ENCODE peak calls at places on chromosomes 12 and 14, in nine cellular contexts. One of them, this sample, is unnamed.

GRCh38 chr12:85484387-85484786 is 204.4 kb downstream of the ALX1 start:
- DNase-seq in breast epithelium: no peak
- DNase-seq in suprapubic skin: no peak
- DNase-seq in endothelial cell of umbilical vein: no peak
- DNase-seq in prostate gland: no peak
- DNase-seq in HCT116: no peak
- DNase-seq in HepG2: no peak
- DNase-seq in K562: no peak
- DNase-seq in stomach: no peak
- DNase-seq in this sample: no peak

GRCh38 chr12:89179983-89180382 is 172.3 kb downstream of the DUSP6 start:
- DNase-seq in breast epithelium: no peak
- DNase-seq in suprapubic skin: peak; percentile 80
- DNase-seq in endothelial cell of umbilical vein: peak; percentile 91
- DNase-seq in prostate gland: peak; percentile 82
- DNase-seq in HCT116: no peak
- DNase-seq in HepG2: no peak
- DNase-seq in K562: no peak
- DNase-seq in stomach: no peak
- DNase-seq in this sample: no peak

GRCh38 chr12:91617830-91618229 is 435.2 kb upstream of the DCN start:
- DNase-seq in breast epithelium: no peak
- DNase-seq in suprapubic skin: no peak
- DNase-seq in endothelial cell of umbilical vein: no peak
- DNase-seq in prostate gland: no peak
- DNase-seq in HCT116: no peak
- DNase-seq in HepG2: no peak
- DNase-seq in K562: no peak
- DNase-seq in stomach: no peak
- DNase-seq in this sample: no peak

GRCh38 chr12:54135621-54136027 is 53.2 kb downstream of the SMUG1 start:
- DNase-seq in breast epithelium: no peak
- DNase-seq in suprapubic skin: no peak
- DNase-seq in endothelial cell of umbilical vein: no peak
- DNase-seq in prostate gland: no peak
- DNase-seq in HCT116: no peak
- DNase-seq in HepG2: peak; percentile 88
- DNase-seq in K562: no peak
- DNase-seq in stomach: peak; percentile 85
- DNase-seq in this sample: no peak

GRCh38 chr14:22993517-22993916 is 11.2 kb upstream of the AJUBA start:
- DNase-seq in breast epithelium: no peak
- DNase-seq in suprapubic skin: no peak
- DNase-seq in endothelial cell of umbilical vein: no peak
- DNase-seq in prostate gland: no peak
- DNase-seq in HCT116: no peak
- DNase-seq in HepG2: no peak
- DNase-seq in K562: no peak
- DNase-seq in stomach: no peak
- DNase-seq in this sample: no peak

GRCh38 chr14:31286456-31287293 is 79.1 kb upstream of the HECTD1 start:
- DNase-seq in breast epithelium: no peak
- DNase-seq in suprapubic skin: no peak
- DNase-seq in endothelial cell of umbilical vein: no peak
- DNase-seq in prostate gland: no peak
- DNase-seq in HCT116: peak; percentile 50
- DNase-seq in HepG2: peak; percentile 83
- DNase-seq in K562: no peak
- DNase-seq in stomach: no peak
- DNase-seq in this sample: no peak

GRCh38 chr12:6551496-6552139 is 4.2 kb downstream of the IFFO1 start:
- DNase-seq in breast epithelium: no peak
- DNase-seq in suprapubic skin: no peak
- DNase-seq in endothelial cell of umbilical vein: no peak
- DNase-seq in prostate gland: no peak
- DNase-seq in HCT116: no peak
- DNase-seq in HepG2: no peak
- DNase-seq in K562: no peak
- DNase-seq in stomach: no peak
- DNase-seq in this sample: peak; percentile 76

GRCh38 chr14:73722581-73722980 is 8.4 kb upstream of the PNMA1 start:
- DNase-seq in breast epithelium: no peak
- DNase-seq in suprapubic skin: no peak
- DNase-seq in endothelial cell of umbilical vein: no peak
- DNase-seq in prostate gland: no peak
- DNase-seq in HCT116: no peak
- DNase-seq in HepG2: no peak
- DNase-seq in K562: no peak
- DNase-seq in stomach: no peak
- DNase-seq in this sample: no peak

GRCh38 chr14:73295198-73295796 is 58.0 kb downstream of the PAPLN start:
- DNase-seq in breast epithelium: no peak
- DNase-seq in suprapubic skin: no peak
- DNase-seq in endothelial cell of umbilical vein: peak; percentile 71
- DNase-seq in prostate gland: peak; percentile 13
- DNase-seq in HCT116: peak; percentile 33
- DNase-seq in HepG2: peak; percentile 27
- DNase-seq in K562: peak; percentile 19
- DNase-seq in stomach: no peak
- DNase-seq in this sample: no peak

GRCh38 chr14:39762576-39763401 is 330.6 kb upstream of the FBXO33 start:
- DNase-seq in breast epithelium: no peak
- DNase-seq in suprapubic skin: no peak
- DNase-seq in endothelial cell of umbilical vein: no peak
- DNase-seq in prostate gland: no peak
- DNase-seq in HCT116: no peak
- DNase-seq in HepG2: peak; percentile 58
- DNase-seq in K562: no peak
- DNase-seq in stomach: no peak
- DNase-seq in this sample: no peak

GRCh38 chr12:4855121-4855924 is 54.4 kb upstream of the KCNA1 start:
- DNase-seq in breast epithelium: no peak
- DNase-seq in suprapubic skin: no peak
- DNase-seq in endothelial cell of umbilical vein: peak; percentile 74
- DNase-seq in prostate gland: peak; percentile 71
- DNase-seq in HCT116: peak; percentile 69
- DNase-seq in HepG2: peak; percentile 66
- DNase-seq in K562: peak; percentile 38
- DNase-seq in stomach: peak; percentile 57
- DNase-seq in this sample: no peak

DNA sequence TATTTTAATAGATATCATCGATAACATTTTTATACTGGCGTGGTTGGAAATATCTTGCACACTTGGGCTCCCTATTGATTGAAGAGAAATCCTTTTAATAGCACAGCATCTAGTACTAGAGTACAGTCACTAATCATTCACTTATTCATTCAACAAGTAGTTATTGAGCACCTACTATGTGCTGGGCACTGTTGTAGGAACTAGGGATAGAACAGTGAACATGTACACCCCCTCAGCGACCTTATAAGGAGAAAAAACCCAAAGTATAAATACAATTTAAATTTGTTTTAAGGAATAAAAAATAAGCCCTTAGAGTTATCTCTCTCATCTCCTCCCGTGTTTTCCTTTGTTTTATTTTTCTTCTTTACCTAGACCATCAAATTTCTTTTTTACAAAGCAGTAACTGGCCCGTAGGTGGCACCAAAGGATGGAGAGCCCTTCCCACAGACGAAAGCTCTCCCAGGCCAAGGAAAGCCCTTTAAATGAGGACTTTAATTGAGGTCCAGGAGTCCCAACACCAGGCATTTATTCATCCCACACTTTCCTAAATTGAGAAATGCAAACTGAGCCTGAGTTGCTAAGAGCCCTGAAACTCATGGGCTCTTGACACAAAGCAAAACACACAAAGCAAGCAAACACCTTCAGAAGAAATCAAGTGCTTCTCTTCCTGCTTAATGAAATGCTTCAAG is 29.0 kb downstream of the PEBP1 start:
- DNase-seq in breast epithelium: no peak
- DNase-seq in suprapubic skin: no peak
- DNase-seq in endothelial cell of umbilical vein: peak; percentile 53
- DNase-seq in prostate gland: no peak
- DNase-seq in HCT116: peak; percentile 18
- DNase-seq in HepG2: peak; percentile 10
- DNase-seq in K562: no peak
- DNase-seq in stomach: no peak
- DNase-seq in this sample: no peak
- H3K4me3 ChIP-seq in breast epithelium: no peak overlapping the region
- H3K4me3 ChIP-seq in suprapubic skin: no peak overlapping the region
- H3K4me3 ChIP-seq in endothelial cell of umbilical vein: no peak overlapping the region
- H3K4me3 ChIP-seq in prostate gland: no peak overlapping the region
- H3K4me3 ChIP-seq in HCT116: no peak overlapping the region
- H3K4me3 ChIP-seq in HepG2: no peak overlapping the region
- H3K4me3 ChIP-seq in K562: no peak overlapping the region
- H3K4me3 ChIP-seq in stomach: no peak overlapping the region
- H3K4me3 ChIP-seq in this sample: no peak overlapping the region

DNA sequence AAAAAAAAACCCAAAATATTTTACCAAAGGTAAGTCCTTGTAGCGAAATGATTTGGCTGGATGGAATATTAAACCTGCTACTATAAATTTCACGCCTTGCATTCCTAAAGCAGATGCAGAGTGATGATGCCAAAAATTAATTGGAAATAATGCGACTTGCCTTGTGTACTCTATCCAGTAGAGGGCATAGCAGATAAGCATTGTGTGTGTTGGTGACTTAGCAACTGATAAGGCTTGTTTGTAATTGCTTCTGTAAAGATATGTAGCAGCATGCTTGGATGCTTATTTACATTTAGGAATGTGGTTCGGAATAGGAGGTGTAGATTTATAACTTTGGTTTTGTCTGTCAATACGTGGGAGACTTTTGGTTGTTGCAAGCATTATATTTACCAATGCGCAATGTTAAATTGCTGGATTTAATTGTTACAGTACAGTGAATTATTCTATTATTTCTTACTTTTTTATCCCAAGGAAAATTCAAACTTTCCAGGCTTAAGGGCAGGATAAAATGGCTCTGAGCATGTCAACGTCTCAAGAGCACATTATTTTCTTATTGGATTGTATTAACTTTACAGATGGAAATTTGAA is 80.5 kb downstream of the TMEM260 start:
- DNase-seq in breast epithelium: no peak
- DNase-seq in suprapubic skin: no peak
- DNase-seq in endothelial cell of umbilical vein: peak; percentile 61
- DNase-seq in prostate gland: no peak
- DNase-seq in HCT116: peak; percentile 32
- DNase-seq in HepG2: peak; percentile 50
- DNase-seq in K562: peak; percentile 44
- DNase-seq in stomach: no peak
- DNase-seq in this sample: no peak
- TF ChIP-seq POLR2AphosphoS5 in breast epithelium: no peak
- TF ChIP-seq POLR2AphosphoS5 in suprapubic skin: no peak
- TF ChIP-seq POLR2AphosphoS5 in endothelial cell of umbilical vein: no peak
- TF ChIP-seq POLR2AphosphoS5 in prostate gland: no peak
- TF ChIP-seq POLR2AphosphoS5 in HCT116: no peak
- TF ChIP-seq POLR2AphosphoS5 in HepG2: no peak
- TF ChIP-seq POLR2AphosphoS5 in K562: no peak
- TF ChIP-seq POLR2AphosphoS5 in stomach: peak; percentile 66
- TF ChIP-seq POLR2AphosphoS5 in this sample: no peak

GRCh38 chr12:46082473-46082872 is 92.1 kb upstream of the SCAF11 start:
- DNase-seq in breast epithelium: no peak
- DNase-seq in suprapubic skin: no peak
- DNase-seq in endothelial cell of umbilical vein: no peak
- DNase-seq in prostate gland: no peak
- DNase-seq in HCT116: no peak
- DNase-seq in HepG2: no peak
- DNase-seq in K562: no peak
- DNase-seq in stomach: no peak
- DNase-seq in this sample: no peak
- H3K9me3 ChIP-seq in breast epithelium: peaks cover 11% of the 10 kb centered on the region
- H3K9me3 ChIP-seq in suprapubic skin: peaks cover 4% of the 10 kb centered on the region
- H3K9me3 ChIP-seq in endothelial cell of umbilical vein: no peaks in the 10 kb centered on the region
- H3K9me3 ChIP-seq in prostate gland: no peaks in the 10 kb centered on the region
- H3K9me3 ChIP-seq in HCT116: peaks cover 17% of the 10 kb centered on the region
- H3K9me3 ChIP-seq in HepG2: peaks cover 29% of the 10 kb centered on the region
- H3K9me3 ChIP-seq in K562: no peaks in the 10 kb centered on the region
- H3K9me3 ChIP-seq in stomach: peaks cover 18% of the 10 kb centered on the region
- H3K9me3 ChIP-seq in this sample: peaks cover 37% of the 10 kb centered on the region

GRCh38 chr14:41607966-41608663 is 1.4 kb downstream of the LRFN5 start:
- DNase-seq in breast epithelium: no peak
- DNase-seq in suprapubic skin: peak; percentile 79
- DNase-seq in endothelial cell of umbilical vein: no peak
- DNase-seq in prostate gland: no peak
- DNase-seq in HCT116: no peak
- DNase-seq in HepG2: no peak
- DNase-seq in K562: no peak
- DNase-seq in stomach: no peak
- DNase-seq in this sample: peak; percentile 58

GRCh38 chr14:41606249-41607118 is at the start of gene LRFN5:
- DNase-seq in breast epithelium: no peak
- DNase-seq in suprapubic skin: no peak
- DNase-seq in endothelial cell of umbilical vein: no peak
- DNase-seq in prostate gland: no peak
- DNase-seq in HCT116: no peak
- DNase-seq in HepG2: no peak
- DNase-seq in K562: no peak
- DNase-seq in stomach: no peak
- DNase-seq in this sample: peak; percentile 71

GRCh38 chr14:41605550-41606248 is 977 bp upstream of the LRFN5 start:
- DNase-seq in breast epithelium: no peak
- DNase-seq in suprapubic skin: no peak
- DNase-seq in endothelial cell of umbilical vein: no peak
- DNase-seq in prostate gland: no peak
- DNase-seq in HCT116: no peak
- DNase-seq in HepG2: no peak
- DNase-seq in K562: no peak
- DNase-seq in stomach: no peak
- DNase-seq in this sample: no peak

GRCh38 chr14:41607119-41607785 is 576 bp downstream of the LRFN5 start:
- DNase-seq in breast epithelium: no peak
- DNase-seq in suprapubic skin: no peak
- DNase-seq in endothelial cell of umbilical vein: no peak
- DNase-seq in prostate gland: no peak
- DNase-seq in HCT116: no peak
- DNase-seq in HepG2: no peak
- DNase-seq in K562: no peak
- DNase-seq in stomach: no peak
- DNase-seq in this sample: no peak

DNA sequence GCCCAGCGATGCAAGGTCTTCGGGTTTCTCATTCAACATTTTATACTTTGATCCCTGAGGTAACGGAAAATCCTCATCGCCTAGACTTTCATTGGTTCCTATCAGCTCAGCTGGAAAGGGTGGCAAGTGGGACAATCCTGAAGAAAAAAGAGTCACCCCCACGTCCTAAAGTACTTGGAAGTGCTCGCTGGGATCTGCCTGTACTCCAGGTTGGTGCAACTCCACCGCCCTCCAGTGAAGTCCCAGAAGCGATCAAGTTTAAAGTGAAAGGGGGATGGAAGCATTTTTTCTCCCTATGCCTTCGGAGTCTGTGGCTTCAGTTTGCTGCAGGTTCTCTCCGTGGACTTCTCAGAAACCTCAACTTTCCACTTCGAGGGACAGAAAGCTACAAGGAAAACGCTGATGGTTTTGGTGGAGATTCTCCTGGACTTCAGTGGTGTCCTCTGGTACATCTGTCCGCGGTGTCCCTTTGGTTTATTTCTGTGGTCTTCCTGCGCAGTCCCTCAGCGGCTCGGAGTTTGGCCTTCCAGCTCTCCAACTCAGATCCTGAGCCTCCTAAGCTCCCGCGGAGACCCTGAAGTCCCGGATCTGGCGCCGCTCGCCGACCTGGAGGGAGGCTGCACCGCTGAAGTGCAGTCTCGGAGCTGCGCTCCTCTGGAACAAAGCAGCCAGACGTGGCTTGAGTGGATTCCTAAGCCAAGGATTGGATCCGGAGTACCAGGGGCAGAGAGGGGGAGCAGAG is 1.7 kb upstream of the LRFN5 start:
- DNase-seq in breast epithelium: peak; percentile 51
- DNase-seq in suprapubic skin: no peak
- DNase-seq in endothelial cell of umbilical vein: no peak
- DNase-seq in prostate gland: no peak
- DNase-seq in HCT116: no peak
- DNase-seq in HepG2: no peak
- DNase-seq in K562: no peak
- DNase-seq in stomach: no peak
- DNase-seq in this sample: peak; percentile 75
- H3K4me3 ChIP-seq in breast epithelium: peak overlapping the region; percentile 55
- H3K4me3 ChIP-seq in suprapubic skin: peak overlapping the region; percentile 75
- H3K4me3 ChIP-seq in endothelial cell of umbilical vein: peak overlapping the region; percentile 27
- H3K4me3 ChIP-seq in prostate gland: peak overlapping the region; percentile 36
- H3K4me3 ChIP-seq in HCT116: no peak overlapping the region
- H3K4me3 ChIP-seq in HepG2: peak overlapping the region; percentile 8
- H3K4me3 ChIP-seq in K562: peak overlapping the region; percentile 13
- H3K4me3 ChIP-seq in stomach: peak overlapping the region; percentile 55
- H3K4me3 ChIP-seq in this sample: peak overlapping the region; percentile 57

This sample was measured in spleen.